ENCODE peak calls at places on chromosomes 11 and 22, in seven cellular contexts. C, I, O, Q, Y, B and A are unnamed samples.

GRCh38 chr11:55707029-55707428 is 45.0 kb downstream of the OR4C6 start:
- DNase-seq in C (peak; percentile 9), I (peak; percentile 76), O (peak; percentile 51), Q (no peak), Y (no peak), B (peak; percentile 24), A (no peak)

GRCh38 chr11:133974836-133975235 is 18.1 kb upstream of the IGSF9B start:
- DNase-seq in C (no peak), I (no peak), O (no peak), Q (no peak), Y (no peak), B (no peak), A (no peak)

GRCh38 chr11:121996574-121996973 is 119.4 kb downstream of the BLID start:
- DNase-seq in C (no peak), I (no peak), O (no peak), Q (no peak), Y (no peak), B (no peak), A (no peak)

GRCh38 chr22:43118953-43119458 is 8.5 kb downstream of the BIK start:
- DNase-seq in C (no peak), I (no peak), O (peak; percentile 97), Q (no peak), Y (no peak), B (no peak), A (no peak)

GRCh38 chr11:60915250-60915914 is 1.4 kb downstream of the TMEM109 start:
- DNase-seq in C (peak; percentile 94), I (peak; percentile 95), O (peak; percentile 87), Q (peak; percentile 90), Y (peak; percentile 80), B (no peak), A (no peak)

GRCh38 chr11:19978668-19979518 is 181.4 kb downstream of the DBX1 start:
- DNase-seq in C (no peak), I (peak; percentile 71), O (no peak), Q (no peak), Y (peak; percentile 65), B (peak; percentile 59), A (no peak)

GRCh38 chr22:20578707-20579106 is 71.3 kb downstream of the MED15 start:
- DNase-seq in C (no peak), I (no peak), O (no peak), Q (no peak), Y (no peak), B (no peak), A (no peak)

GRCh38 chr22:27820896-27821866 is 19.6 kb upstream of the MN1 start:
- DNase-seq in C (peak; percentile 57), I (no peak), O (no peak), Q (no peak), Y (no peak), B (no peak), A (no peak)

GRCh38 chr22:27370281-27370680 is 431.3 kb downstream of the MN1 start:
- DNase-seq in C (no peak), I (no peak), O (peak; percentile 77), Q (no peak), Y (no peak), B (no peak), A (no peak)

GRCh38 chr11:8777907-8778767 is 95.5 kb downstream of the RPL27A start:
- DNase-seq in C (peak; percentile 31), I (no peak), O (peak; percentile 5), Q (no peak), Y (no peak), B (no peak), A (peak; percentile 62)

GRCh38 chr11:108483163-108483562 is 15.0 kb downstream of the POGLUT3 start:
- DNase-seq in C (no peak), I (peak; percentile 58), O (no peak), Q (no peak), Y (no peak), B (no peak), A (no peak)

GRCh38 chr11:58652726-58653280 is 30.3 kb downstream of the CNTF start:
- DNase-seq in C (peak; percentile 11), I (peak; percentile 35), O (no peak), Q (no peak), Y (no peak), B (no peak), A (no peak)

GRCh38 chr22:48782326-48782725 is 1045.3 kb downstream of the BRD1 start:
- DNase-seq in C (no peak), I (no peak), O (no peak), Q (no peak), Y (no peak), B (no peak), A (no peak)

GRCh38 chr22:27315833-27316232 is 485.7 kb downstream of the MN1 start:
- DNase-seq in C (no peak), I (no peak), O (no peak), Q (no peak), Y (no peak), B (no peak), A (no peak)

GRCh38 chr22:48754611-48755331 is 1072.9 kb downstream of the BRD1 start:
- DNase-seq in C (no peak), I (no peak), O (no peak), Q (no peak), Y (no peak), B (no peak), A (no peak)

GRCh38 chr11:94602430-94603372 is 35.5 kb downstream of the PIWIL4 start:
- DNase-seq in C (no peak), I (peak; percentile 82), O (peak; percentile 75), Q (no peak), Y (no peak), B (peak; percentile 43), A (peak; percentile 67)

GRCh38 chr11:34214961-34215805 is 109.8 kb downstream of the NAT10 start:
- DNase-seq in C (no peak), I (peak; percentile 81), O (no peak), Q (no peak), Y (no peak), B (peak; percentile 94), A (no peak)

GRCh38 chr22:28237092-28237491 is 318.0 kb upstream of the PITPNB start:
- DNase-seq in C (no peak), I (no peak), O (no peak), Q (no peak), Y (no peak), B (no peak), A (no peak)

GRCh38 chr11:65559535-65559934 is 1.4 kb upstream of the LTBP3 start:
- DNase-seq in C (no peak), I (no peak), O (no peak), Q (no peak), Y (no peak), B (no peak), A (no peak)
- H3K4me1 ChIP-seq in C (peaks cover 30% of the 10 kb centered on the region), I (peaks cover 59% of the 10 kb centered on the region), O (peaks cover 6% of the 10 kb centered on the region), Q (peaks cover 14% of the 10 kb centered on the region), Y (peaks cover 31% of the 10 kb centered on the region), B (peaks cover 57% of the 10 kb centered on the region), A (peaks cover 48% of the 10 kb centered on the region)

DNA sequence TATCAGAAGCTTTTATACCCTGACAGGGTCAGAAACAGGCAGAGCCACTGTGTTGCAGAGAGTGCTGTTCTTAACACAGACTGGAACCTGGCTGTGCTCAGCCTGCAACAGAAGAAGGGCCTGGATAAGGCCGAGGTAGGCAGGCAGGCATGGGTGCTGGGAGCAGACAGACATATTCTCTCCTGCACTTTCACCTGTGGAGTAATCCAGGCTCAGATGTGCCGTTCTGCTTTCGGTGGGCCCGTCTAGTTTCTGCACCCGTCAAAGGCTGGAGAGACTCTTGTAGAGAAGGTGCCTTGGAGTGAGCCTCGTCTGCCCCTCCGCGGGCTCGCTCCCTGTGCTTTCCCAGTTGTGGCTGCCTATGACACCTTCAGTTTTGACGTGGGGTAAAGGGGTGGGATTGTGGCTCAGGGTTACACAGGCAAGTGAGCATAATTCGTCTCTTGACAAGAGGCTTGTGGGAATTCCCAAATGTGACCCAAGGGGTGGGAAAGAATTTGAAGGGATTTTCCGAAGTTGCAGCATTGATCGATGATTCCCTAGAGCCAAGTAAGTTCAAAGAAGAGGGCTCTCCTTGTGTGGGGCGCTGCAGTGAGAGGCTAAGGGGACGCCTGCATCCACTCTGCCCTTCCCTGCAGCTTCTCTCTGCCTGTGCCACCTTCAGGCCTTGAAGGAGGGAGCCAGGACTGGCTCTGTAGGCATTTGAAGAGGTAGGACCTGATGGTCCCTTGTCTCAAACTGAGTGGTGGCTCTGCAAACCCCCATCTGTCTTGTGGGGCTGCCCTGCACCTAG is 16.2 kb upstream of the ST3GAL4 start:
- DNase-seq in C (no peak), I (no peak), O (no peak), Q (no peak), Y (no peak), B (no peak), A (no peak)
- H3K36me3 ChIP-seq in C (no peaks in the 10 kb centered on the region), I (peaks cover 10% of the 10 kb centered on the region), O (peaks cover 52% of the 10 kb centered on the region), Q (peaks cover 11% of the 10 kb centered on the region), Y (no peaks in the 10 kb centered on the region), B (peaks cover 3% of the 10 kb centered on the region), A (no peaks in the 10 kb centered on the region)

DNA sequence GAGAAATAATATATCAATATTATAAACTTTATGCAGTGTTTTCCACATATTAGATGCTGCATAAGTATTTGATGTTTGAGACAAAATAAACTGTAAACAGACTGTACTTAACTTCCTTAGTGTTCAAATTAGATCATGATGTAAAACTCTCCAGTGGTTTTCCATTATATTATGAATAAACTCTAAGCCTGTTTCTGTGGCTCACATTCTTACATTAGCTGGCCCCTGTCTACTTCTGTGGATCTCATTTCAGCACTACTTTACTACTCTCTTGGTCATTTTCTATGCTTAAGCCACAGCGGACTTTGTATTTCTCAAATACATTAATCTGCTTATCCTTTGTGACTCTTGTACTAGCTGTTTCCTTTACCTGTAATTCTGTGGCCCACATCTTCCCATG is 55.6 kb downstream of the ARHGEF12 start:
- DNase-seq in C (no peak), I (no peak), O (no peak), Q (no peak), Y (no peak), B (no peak), A (no peak)
- H3K27ac ChIP-seq in C (no peak overlapping the region), I (no peak overlapping the region), O (no peak overlapping the region), Q (peak overlapping the region; percentile 57), Y (peak overlapping the region; percentile 21), B (peak overlapping the region; percentile 3), A (peak overlapping the region; percentile 42)

DNA sequence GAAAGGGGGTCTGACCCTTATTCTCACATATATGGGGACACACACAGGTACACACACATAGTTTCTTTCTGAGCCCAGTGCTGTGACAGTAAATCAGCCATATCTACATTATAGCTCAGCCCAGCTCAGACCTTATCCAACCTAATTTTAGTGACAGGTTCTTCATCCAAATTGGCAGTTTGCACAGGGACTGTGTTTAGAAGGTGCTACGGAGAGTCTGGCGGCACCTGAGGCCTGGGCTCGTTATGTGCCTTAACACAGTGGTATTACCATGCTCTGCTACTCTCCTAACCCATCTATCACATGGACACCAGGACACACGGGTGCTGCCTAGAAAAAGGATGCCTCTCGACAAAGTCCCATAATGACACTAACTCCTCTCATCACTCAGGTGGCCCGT is 109.3 kb downstream of the GALNT18 start:
- DNase-seq in C (no peak), I (no peak), O (no peak), Q (no peak), Y (no peak), B (no peak), A (no peak)
- H3K4me1 ChIP-seq in C (peaks cover 23% of the 10 kb centered on the region), I (no peaks in the 10 kb centered on the region), O (no peaks in the 10 kb centered on the region), Q (peaks cover 15% of the 10 kb centered on the region), Y (no peaks in the 10 kb centered on the region), B (no peaks in the 10 kb centered on the region), A (peaks cover 19% of the 10 kb centered on the region)